ENCODE peak calls at places on chromosomes 2 and 18, in seven cellular contexts. One of them, this sample, is unnamed.

GRCh38 chr2:23221236-23221635 is 163.7 kb upstream of the KLHL29 start:
- DNase-seq in GM12878: no peak
- DNase-seq in SK-N-SH: no peak
- DNase-seq in H1: no peak
- DNase-seq in K562: no peak
- DNase-seq in GM12892: no peak
- DNase-seq in HepG2: no peak
- DNase-seq in this sample: no peak

GRCh38 chr2:27752551-27753237 is 18.8 kb upstream of the MRPL33 start:
- DNase-seq in GM12892: no peak
- DNase-seq in GM12878: no peak
- DNase-seq in H1: no peak
- DNase-seq in HepG2: peak
- DNase-seq in SK-N-SH: no peak
- DNase-seq in K562: peak
- DNase-seq in this sample: no peak

GRCh38 chr18:56035546-56035945 is 447.6 kb upstream of the TCF4 start:
- DNase-seq in GM12878: no peak
- DNase-seq in GM12892: no peak
- DNase-seq in H1: no peak
- DNase-seq in SK-N-SH: no peak
- DNase-seq in K562: no peak
- DNase-seq in HepG2: no peak
- DNase-seq in this sample: no peak

GRCh38 chr2:236985940-236986339 is 99.7 kb upstream of the COPS8 start:
- DNase-seq in K562: no peak
- DNase-seq in HepG2: no peak
- DNase-seq in SK-N-SH: no peak
- DNase-seq in GM12878: no peak
- DNase-seq in GM12892: no peak
- DNase-seq in H1: no peak
- DNase-seq in this sample: no peak

GRCh38 chr2:100139114-100139513 is 3.3 kb downstream of the AFF3 start:
- DNase-seq in HepG2: no peak
- DNase-seq in GM12878: no peak
- DNase-seq in GM12892: no peak
- DNase-seq in SK-N-SH: peak
- DNase-seq in H1: no peak
- DNase-seq in K562: no peak
- DNase-seq in this sample: no peak

GRCh38 chr2:81650048-81650971 is 1345.8 kb upstream of the LRRTM1 start:
- DNase-seq in SK-N-SH: no peak
- DNase-seq in H1: no peak
- DNase-seq in GM12892: no peak
- DNase-seq in K562: no peak
- DNase-seq in GM12878: no peak
- DNase-seq in HepG2: no peak
- DNase-seq in this sample: no peak

GRCh38 chr2:171702781-171703556 is 15.7 kb downstream of the DYNC1I2 start:
- DNase-seq in K562: no peak
- DNase-seq in GM12878: no peak
- DNase-seq in HepG2: no peak
- DNase-seq in H1: no peak
- DNase-seq in GM12892: no peak
- DNase-seq in SK-N-SH: no peak
- DNase-seq in this sample: no peak

GRCh38 chr2:19073522-19073921 is 284.9 kb downstream of the OSR1 start:
- DNase-seq in GM12892: no peak
- DNase-seq in H1: no peak
- DNase-seq in HepG2: peak
- DNase-seq in K562: no peak
- DNase-seq in GM12878: no peak
- DNase-seq in SK-N-SH: no peak
- DNase-seq in this sample: no peak

GRCh38 chr2:164605295-164605694 is 16.0 kb downstream of the GRB14 start:
- DNase-seq in GM12892: no peak
- DNase-seq in K562: no peak
- DNase-seq in GM12878: no peak
- DNase-seq in SK-N-SH: no peak
- DNase-seq in HepG2: no peak
- DNase-seq in H1: no peak
- DNase-seq in this sample: no peak

GRCh38 chr2:224630659-224631550 is 45.7 kb upstream of the CUL3 start:
- DNase-seq in H1: no peak
- DNase-seq in HepG2: no peak
- DNase-seq in K562: no peak
- DNase-seq in GM12878: no peak
- DNase-seq in SK-N-SH: no peak
- DNase-seq in GM12892: no peak
- DNase-seq in this sample: no peak

GRCh38 chr18:28189400-28190239 is 12.7 kb upstream of the CDH2 start:
- DNase-seq in K562: peak
- DNase-seq in HepG2: peak
- DNase-seq in GM12878: peak
- DNase-seq in GM12892: no peak
- DNase-seq in H1: no peak
- DNase-seq in SK-N-SH: peak
- DNase-seq in this sample: no peak

GRCh38 chr2:43841949-43842865 is 3.4 kb downstream of the ABCG8 start:
- DNase-seq in GM12892: no peak
- DNase-seq in K562: peak
- DNase-seq in HepG2: peak
- DNase-seq in GM12878: no peak
- DNase-seq in SK-N-SH: no peak
- DNase-seq in H1: no peak
- DNase-seq in this sample: no peak

GRCh38 chr2:20490300-20491181 is 43.7 kb downstream of the RHOB start:
- DNase-seq in SK-N-SH: no peak
- DNase-seq in H1: no peak
- DNase-seq in GM12878: no peak
- DNase-seq in GM12892: no peak
- DNase-seq in HepG2: no peak
- DNase-seq in K562: no peak
- DNase-seq in this sample: no peak

GRCh38 chr18:76099931-76100457 is 395.0 kb downstream of the ZNF516 start:
- DNase-seq in H1: no peak
- DNase-seq in SK-N-SH: no peak
- DNase-seq in GM12892: no peak
- DNase-seq in HepG2: no peak
- DNase-seq in GM12878: no peak
- DNase-seq in K562: no peak
- DNase-seq in this sample: no peak

GRCh38 chr2:65846984-65847383 is 414.6 kb upstream of the SPRED2 start:
- DNase-seq in HepG2: no peak
- DNase-seq in GM12892: no peak
- DNase-seq in GM12878: no peak
- DNase-seq in K562: no peak
- DNase-seq in H1: no peak
- DNase-seq in SK-N-SH: no peak
- DNase-seq in this sample: no peak

GRCh38 chr2:101307950-101308431 is 510 bp downstream of the RNF149 start:
- DNase-seq in H1: no peak
- DNase-seq in SK-N-SH: no peak
- DNase-seq in GM12892: no peak
- DNase-seq in HepG2: no peak
- DNase-seq in GM12878: no peak
- DNase-seq in K562: no peak
- DNase-seq in this sample: peak

GRCh38 chr2:86764661-86765307 is 25.9 kb downstream of the CD8A start:
- DNase-seq in H1: no peak
- DNase-seq in SK-N-SH: peak
- DNase-seq in GM12892: no peak
- DNase-seq in GM12878: no peak
- DNase-seq in K562: peak
- DNase-seq in HepG2: peak
- DNase-seq in this sample: peak

GRCh38 chr2:231212329-231212845 is 14.0 kb downstream of the ARMC9 start:
- DNase-seq in GM12892: no peak
- DNase-seq in GM12878: no peak
- DNase-seq in SK-N-SH: no peak
- DNase-seq in K562: no peak
- DNase-seq in HepG2: no peak
- DNase-seq in H1: no peak
- DNase-seq in this sample: no peak

GRCh38 chr2:15943378-15943851 is 3.1 kb downstream of the MYCN start:
- DNase-seq in HepG2: no peak
- DNase-seq in K562: peak
- DNase-seq in SK-N-SH: peak
- DNase-seq in GM12892: peak
- DNase-seq in H1: no peak
- DNase-seq in GM12878: no peak
- DNase-seq in this sample: peak

GRCh38 chr2:1082456-1083205 is 132.0 kb downstream of the SNTG2 start:
- DNase-seq in GM12892: no peak
- DNase-seq in H1: no peak
- DNase-seq in SK-N-SH: no peak
- DNase-seq in HepG2: no peak
- DNase-seq in GM12878: no peak
- DNase-seq in K562: no peak
- DNase-seq in this sample: no peak

GRCh38 chr18:50410894-50411293 is 36.0 kb downstream of the SKA1 start:
- DNase-seq in K562: no peak
- DNase-seq in SK-N-SH: no peak
- DNase-seq in HepG2: no peak
- DNase-seq in GM12892: no peak
- DNase-seq in H1: no peak
- DNase-seq in GM12878: no peak
- DNase-seq in this sample: no peak

GRCh38 chr2:180653481-180653880 is 326.9 kb upstream of the UBE2E3 start:
- DNase-seq in HepG2: no peak
- DNase-seq in H1: no peak
- DNase-seq in K562: no peak
- DNase-seq in GM12892: no peak
- DNase-seq in GM12878: no peak
- DNase-seq in SK-N-SH: no peak
- DNase-seq in this sample: no peak

GRCh38 chr2:52340185-52340584 is 1308.3 kb upstream of the NRXN1 start:
- DNase-seq in SK-N-SH: no peak
- DNase-seq in HepG2: no peak
- DNase-seq in K562: no peak
- DNase-seq in GM12878: no peak
- DNase-seq in H1: no peak
- DNase-seq in GM12892: no peak
- DNase-seq in this sample: no peak

GRCh38 chr2:52343867-52344266 is 1311.9 kb upstream of the NRXN1 start:
- DNase-seq in K562: no peak
- DNase-seq in GM12878: no peak
- DNase-seq in H1: no peak
- DNase-seq in SK-N-SH: no peak
- DNase-seq in GM12892: no peak
- DNase-seq in HepG2: no peak
- DNase-seq in this sample: no peak

GRCh38 chr2:52343010-52343409 is 1311.1 kb upstream of the NRXN1 start:
- DNase-seq in SK-N-SH: no peak
- DNase-seq in GM12892: no peak
- DNase-seq in HepG2: no peak
- DNase-seq in H1: no peak
- DNase-seq in K562: no peak
- DNase-seq in GM12878: no peak
- DNase-seq in this sample: no peak

GRCh38 chr2:52341732-52342131 is 1309.8 kb upstream of the NRXN1 start:
- DNase-seq in HepG2: peak
- DNase-seq in H1: no peak
- DNase-seq in GM12878: no peak
- DNase-seq in K562: no peak
- DNase-seq in GM12892: no peak
- DNase-seq in SK-N-SH: no peak
- DNase-seq in this sample: no peak

DNA sequence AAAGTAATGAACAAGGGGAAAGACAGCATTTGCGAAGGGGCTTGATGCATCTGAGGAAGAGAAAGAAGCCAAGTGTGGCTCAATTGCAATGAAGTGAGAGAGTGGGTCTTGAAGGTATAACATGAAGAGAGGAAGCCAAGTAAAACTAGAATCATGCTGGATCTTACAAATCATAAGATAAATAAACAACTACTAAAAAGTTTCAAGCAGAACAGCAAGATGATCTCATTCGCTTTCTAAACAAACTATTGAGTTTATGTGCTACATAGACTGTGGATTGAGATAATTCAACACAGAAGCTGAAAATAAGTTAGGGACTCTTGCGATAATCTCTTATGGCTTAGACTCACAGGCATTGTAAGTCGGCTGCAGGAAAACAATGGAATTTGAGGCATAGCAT is 1310.5 kb upstream of the NRXN1 start:
- DNase-seq in GM12892: no peak
- DNase-seq in GM12878: no peak
- DNase-seq in SK-N-SH: no peak
- DNase-seq in HepG2: no peak
- DNase-seq in H1: no peak
- DNase-seq in K562: no peak
- DNase-seq in this sample: no peak
- TF ChIP-seq TAF1 in GM12892: no peak
- TF ChIP-seq TAF1 in GM12878: no peak
- TF ChIP-seq TAF1 in SK-N-SH: no peak
- TF ChIP-seq TAF1 in HepG2: no peak
- TF ChIP-seq TAF1 in H1: no peak
- TF ChIP-seq TAF1 in K562: no peak
- TF ChIP-seq TAF1 in this sample: no peak

GRCh38 chr2:149158957-149159356 is 120.5 kb downstream of the LYPD6B start:
- DNase-seq in H1: no peak
- DNase-seq in HepG2: no peak
- DNase-seq in SK-N-SH: no peak
- DNase-seq in GM12878: no peak
- DNase-seq in K562: no peak
- DNase-seq in GM12892: no peak
- DNase-seq in this sample: no peak
- TF ChIP-seq TAF1 in H1: no peak
- TF ChIP-seq TAF1 in HepG2: no peak
- TF ChIP-seq TAF1 in SK-N-SH: no peak
- TF ChIP-seq TAF1 in GM12878: no peak
- TF ChIP-seq TAF1 in K562: no peak
- TF ChIP-seq TAF1 in GM12892: no peak
- TF ChIP-seq TAF1 in this sample: no peak

DNA sequence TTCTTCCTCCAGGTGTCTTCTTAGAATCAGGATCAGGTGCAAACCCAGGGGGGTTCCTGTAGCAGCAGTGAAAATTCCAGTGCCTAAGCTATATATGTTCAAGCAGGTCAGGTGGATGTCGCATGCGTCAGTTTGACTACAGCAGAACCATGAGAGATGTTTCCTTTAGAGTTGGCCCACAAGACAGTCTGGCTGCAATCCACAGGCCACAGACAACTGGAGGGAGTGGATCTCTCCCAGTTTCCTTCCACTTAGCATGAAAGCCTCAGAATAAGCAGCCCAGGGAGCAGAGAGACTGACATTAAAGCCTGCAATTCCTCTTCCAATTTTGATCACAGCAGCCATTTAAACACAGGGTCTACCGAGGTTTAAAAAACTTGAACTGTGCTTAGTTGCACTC is 1.1 kb upstream of the KCNE4 start:
- DNase-seq in HepG2: no peak
- DNase-seq in H1: no peak
- DNase-seq in GM12892: no peak
- DNase-seq in GM12878: no peak
- DNase-seq in K562: no peak
- DNase-seq in SK-N-SH: no peak
- DNase-seq in this sample: no peak
- TF ChIP-seq TAF1 in HepG2: no peak
- TF ChIP-seq TAF1 in H1: no peak
- TF ChIP-seq TAF1 in GM12892: no peak
- TF ChIP-seq TAF1 in GM12878: no peak
- TF ChIP-seq TAF1 in K562: no peak
- TF ChIP-seq TAF1 in SK-N-SH: no peak
- TF ChIP-seq TAF1 in this sample: no peak

GRCh38 chr2:6186332-6187100 is 494.3 kb downstream of the SOX11 start:
- DNase-seq in HepG2: peak
- DNase-seq in K562: no peak
- DNase-seq in H1: no peak
- DNase-seq in GM12892: no peak
- DNase-seq in GM12878: no peak
- DNase-seq in SK-N-SH: no peak
- DNase-seq in this sample: no peak
- TF ChIP-seq TAF1 in HepG2: no peak
- TF ChIP-seq TAF1 in K562: no peak
- TF ChIP-seq TAF1 in H1: no peak
- TF ChIP-seq TAF1 in GM12892: no peak
- TF ChIP-seq TAF1 in GM12878: no peak
- TF ChIP-seq TAF1 in SK-N-SH: no peak
- TF ChIP-seq TAF1 in this sample: no peak

This sample was measured in GM12891.